ENCODE peak calls at places on chromosomes 7 and 10, in eight cellular contexts. X is GM12865, Y is psoas muscle, L is cardiac muscle cell, V is right lobe of liver, E is endodermal cell, H is endothelial cell, A is HFF-Myc. T is an unnamed sample.

GRCh38 chr7:69577221-69577620 is 21.1 kb upstream of the AUTS2 start:
- DNase-seq in X (peak; percentile 26), Y (no peak), L (peak; percentile 55), V (no peak), E (no peak), H (no peak), A (no peak), T (no peak)

GRCh38 chr10:28838908-28839307 is 161.6 kb downstream of the BAMBI start:
- DNase-seq in X (no peak), Y (no peak), L (peak; percentile 67), V (no peak), E (no peak), H (no peak), A (no peak), T (no peak)

GRCh38 chr10:60845038-60845437 is 66.8 kb downstream of the CDK1 start:
- DNase-seq in X (no peak), Y (no peak), L (no peak), V (no peak), E (no peak), H (no peak), A (no peak), T (no peak)

GRCh38 chr10:98534046-98534445 is 87.3 kb upstream of the HPS1 start:
- DNase-seq in X (no peak), Y (no peak), L (no peak), V (no peak), E (no peak), H (no peak), A (no peak), T (no peak)

GRCh38 chr7:2524808-2525140 is 5.2 kb downstream of the LFNG start:
- DNase-seq in X (no peak), Y (no peak), L (no peak), V (no peak), E (peak; percentile 90), H (no peak), A (no peak), T (no peak)

GRCh38 chr10:103353281-103353680 is 2.3 kb upstream of the PCGF6 start:
- DNase-seq in X (peak; percentile 12), Y (no peak), L (no peak), V (no peak), E (no peak), H (no peak), A (no peak), T (no peak)

GRCh38 chr7:20785211-20786048 is 1.3 kb downstream of the SP8 start:
- DNase-seq in X (no peak), Y (no peak), L (no peak), V (peak; percentile 29), E (peak; percentile 85), H (peak; percentile 54), A (no peak), T (no peak)

GRCh38 chr10:17847586-17848296 is 38.6 kb downstream of the MRC1 start:
- DNase-seq in X (no peak), Y (no peak), L (peak; percentile 23), V (no peak), E (peak; percentile 51), H (no peak), A (no peak), T (no peak)

GRCh38 chr7:141333459-141333858 is 217.8 kb upstream of the AGK start:
- DNase-seq in X (no peak), Y (no peak), L (no peak), V (no peak), E (peak; percentile 88), H (peak; percentile 51), A (no peak), T (no peak)

GRCh38 chr10:33010132-33011037 is 52.4 kb upstream of the ITGB1 start:
- DNase-seq in X (no peak), Y (no peak), L (peak; percentile 88), V (no peak), E (peak; percentile 78), H (peak; percentile 22), A (peak; percentile 88), T (no peak)

GRCh38 chr10:91163269-91163708 is 57.2 kb upstream of the PCGF5 start:
- DNase-seq in X (peak; percentile 84), Y (peak; percentile 59), L (peak; percentile 63), V (peak; percentile 74), E (peak; percentile 82), H (peak; percentile 50), A (no peak), T (no peak)

GRCh38 chr7:152462995-152463713 is 27.4 kb upstream of the KMT2C start:
- DNase-seq in X (no peak), Y (no peak), L (peak; percentile 76), V (no peak), E (no peak), H (no peak), A (peak; percentile 19), T (no peak)

GRCh38 chr10:3530346-3531096 is 254.5 kb downstream of the KLF6 start:
- DNase-seq in X (no peak), Y (no peak), L (no peak), V (no peak), E (no peak), H (no peak), A (no peak), T (no peak)

GRCh38 chr10:50360486-50360885 is 109.2 kb upstream of the ASAH2 start:
- DNase-seq in X (no peak), Y (no peak), L (peak; percentile 17), V (no peak), E (no peak), H (no peak), A (no peak), T (no peak)

GRCh38 chr10:129465796-129466702 is 992 bp upstream of the MGMT start:
- DNase-seq in X (no peak), Y (no peak), L (no peak), V (no peak), E (peak; percentile 20), H (no peak), A (no peak), T (no peak)

GRCh38 chr10:109837384-109837783 is 85.9 kb downstream of the XPNPEP1 start:
- DNase-seq in X (no peak), Y (no peak), L (no peak), V (no peak), E (no peak), H (no peak), A (no peak), T (no peak)

GRCh38 chr10:59872892-59873463 is 33.4 kb downstream of the CCDC6 start:
- DNase-seq in X (peak; percentile 29), Y (peak; percentile 19), L (peak; percentile 94), V (no peak), E (no peak), H (no peak), A (peak; percentile 82), T (no peak)

GRCh38 chr7:45292481-45292880 is 134.9 kb downstream of the RAMP3 start:
- DNase-seq in X (peak; percentile 31), Y (no peak), L (peak; percentile 14), V (no peak), E (no peak), H (no peak), A (no peak), T (no peak)
- TF ChIP-seq CTCF in X (no peak), Y (no peak), L (no peak), V (no peak), E (no peak), H (no peak), A (no peak), T (no peak)

GRCh38 chr7:134548877-134549276 is at the start of gene AKR1B15:
- DNase-seq in X (peak; percentile 91), Y (peak; percentile 67), L (peak; percentile 14), V (no peak), E (no peak), H (no peak), A (no peak), T (no peak)

GRCh38 chr7:134553976-134554375 is 5.1 kb downstream of the AKR1B15 start:
- DNase-seq in X (peak; percentile 51), Y (no peak), L (no peak), V (no peak), E (peak; percentile 68), H (no peak), A (no peak), T (no peak)

GRCh38 chr7:134554417-134554966 is 5.6 kb downstream of the AKR1B15 start:
- DNase-seq in X (peak; percentile 49), Y (no peak), L (no peak), V (no peak), E (no peak), H (no peak), A (no peak), T (no peak)

GRCh38 chr7:134549366-134549765 is 456 bp downstream of the AKR1B15 start:
- DNase-seq in X (no peak), Y (no peak), L (no peak), V (no peak), E (no peak), H (no peak), A (no peak), T (no peak)

GRCh38 chr7:134552105-134552504 is 3.2 kb downstream of the AKR1B15 start:
- DNase-seq in X (no peak), Y (no peak), L (no peak), V (no peak), E (peak; percentile 73), H (peak; percentile 31), A (no peak), T (no peak)
- TF ChIP-seq CTCF in X (no peak), Y (peak; percentile 41), L (peak; percentile 8), V (no peak), E (peak; percentile 69), H (no peak), A (no peak), T (peak; percentile 26)

GRCh38 chr7:67593807-67594206 is 597.2 kb downstream of the TYW1 start:
- DNase-seq in X (no peak), Y (no peak), L (no peak), V (no peak), E (no peak), H (no peak), A (no peak), T (no peak)

GRCh38 chr7:67595421-67595820 is 598.8 kb downstream of the TYW1 start:
- DNase-seq in X (no peak), Y (no peak), L (no peak), V (no peak), E (no peak), H (no peak), A (no peak), T (no peak)

GRCh38 chr7:67602246-67602645 is 605.6 kb downstream of the TYW1 start:
- DNase-seq in X (no peak), Y (no peak), L (no peak), V (no peak), E (no peak), H (no peak), A (no peak), T (no peak)

GRCh38 chr7:67598469-67598868 is 601.8 kb downstream of the TYW1 start:
- DNase-seq in X (no peak), Y (no peak), L (no peak), V (no peak), E (no peak), H (no peak), A (no peak), T (no peak)
- TF ChIP-seq CTCF in X (no peak), Y (no peak), L (no peak), V (no peak), E (no peak), H (no peak), A (no peak), T (no peak)

GRCh38 chr10:93565421-93565820 is 1.0 kb upstream of the FFAR4 start:
- DNase-seq in X (no peak), Y (no peak), L (no peak), V (no peak), E (no peak), H (no peak), A (no peak), T (no peak)

GRCh38 chr10:93559490-93559889 is 7.0 kb upstream of the FFAR4 start:
- DNase-seq in X (no peak), Y (no peak), L (no peak), V (no peak), E (no peak), H (no peak), A (no peak), T (no peak)

GRCh38 chr10:93554760-93555432 is 11.6 kb upstream of the FFAR4 start:
- DNase-seq in X (peak; percentile 63), Y (peak; percentile 68), L (peak; percentile 86), V (peak; percentile 81), E (peak; percentile 94), H (peak; percentile 85), A (peak; percentile 42), T (peak; percentile 39)

GRCh38 chr10:93560541-93560940 is 5.9 kb upstream of the FFAR4 start:
- DNase-seq in X (no peak), Y (no peak), L (no peak), V (no peak), E (no peak), H (no peak), A (no peak), T (no peak)
- TF ChIP-seq CTCF in X (no peak), Y (no peak), L (no peak), V (no peak), E (no peak), H (no peak), A (no peak), T (no peak)

T was measured in D721Med.